ENCODE peak calls at places on chromosomes 2 and 18, in five cellular contexts. One of them, this sample, is unnamed.

GRCh38 chr2:175929850-175930249 is 72.2 kb downstream of the LNPK start:
- DNase-seq in uterus: no peak
- DNase-seq in adrenal gland: no peak
- DNase-seq in A549: no peak
- DNase-seq in tibial nerve: no peak
- DNase-seq in this sample: no peak

GRCh38 chr18:9838144-9838877 is 47.5 kb upstream of the TXNDC2 start:
- DNase-seq in adrenal gland: no peak
- DNase-seq in uterus: peak
- DNase-seq in tibial nerve: no peak
- DNase-seq in A549: no peak
- DNase-seq in this sample: no peak

GRCh38 chr2:890791-891190 is 59.9 kb upstream of the SNTG2 start:
- DNase-seq in A549: no peak
- DNase-seq in tibial nerve: no peak
- DNase-seq in adrenal gland: peak
- DNase-seq in uterus: no peak
- DNase-seq in this sample: no peak

GRCh38 chr18:267380-267687 is 513 bp downstream of the THOC1 start:
- DNase-seq in uterus: no peak
- DNase-seq in tibial nerve: no peak
- DNase-seq in adrenal gland: peak
- DNase-seq in A549: peak
- DNase-seq in this sample: no peak

GRCh38 chr2:197803033-197803444 is 1.4 kb upstream of the PLCL1 start:
- DNase-seq in tibial nerve: no peak
- DNase-seq in A549: peak
- DNase-seq in adrenal gland: no peak
- DNase-seq in uterus: no peak
- DNase-seq in this sample: peak

GRCh38 chr2:203875471-203875870 is 7.9 kb downstream of the CTLA4 start:
- DNase-seq in uterus: no peak
- DNase-seq in tibial nerve: no peak
- DNase-seq in adrenal gland: no peak
- DNase-seq in A549: no peak
- DNase-seq in this sample: no peak

GRCh38 chr2:44100351-44100750 is 68.3 kb upstream of the PPM1B start:
- DNase-seq in adrenal gland: peak
- DNase-seq in A549: peak
- DNase-seq in uterus: peak
- DNase-seq in tibial nerve: peak
- DNase-seq in this sample: no peak

GRCh38 chr2:149902104-149902503 is 314.5 kb upstream of the MMADHC start:
- DNase-seq in A549: no peak
- DNase-seq in tibial nerve: no peak
- DNase-seq in adrenal gland: no peak
- DNase-seq in uterus: peak
- DNase-seq in this sample: no peak

GRCh38 chr2:150494234-150494913 is 6.9 kb upstream of the RND3 start:
- DNase-seq in adrenal gland: no peak
- DNase-seq in tibial nerve: no peak
- DNase-seq in uterus: no peak
- DNase-seq in A549: no peak
- DNase-seq in this sample: no peak

GRCh38 chr2:106034325-106034724 is 159.8 kb downstream of the UXS1 start:
- DNase-seq in tibial nerve: no peak
- DNase-seq in uterus: no peak
- DNase-seq in adrenal gland: no peak
- DNase-seq in A549: no peak
- DNase-seq in this sample: no peak

GRCh38 chr2:58240595-58240937 is 559 bp downstream of the FANCL start:
- DNase-seq in A549: peak
- DNase-seq in tibial nerve: no peak
- DNase-seq in uterus: no peak
- DNase-seq in adrenal gland: no peak
- DNase-seq in this sample: no peak

GRCh38 chr2:34806396-34806795 is 1207.3 kb upstream of the FAM98A start:
- DNase-seq in A549: no peak
- DNase-seq in tibial nerve: no peak
- DNase-seq in uterus: no peak
- DNase-seq in adrenal gland: no peak
- DNase-seq in this sample: no peak

GRCh38 chr2:11875481-11875880 is 129.0 kb downstream of the LPIN1 start:
- DNase-seq in tibial nerve: no peak
- DNase-seq in A549: no peak
- DNase-seq in uterus: no peak
- DNase-seq in adrenal gland: no peak
- DNase-seq in this sample: no peak

GRCh38 chr18:23134780-23135678 is at the start of gene CABLES1:
- DNase-seq in A549: peak
- DNase-seq in adrenal gland: peak
- DNase-seq in uterus: peak
- DNase-seq in tibial nerve: peak
- DNase-seq in this sample: no peak

GRCh38 chr2:37583867-37584266 is 87.6 kb downstream of the CDC42EP3 start:
- DNase-seq in A549: no peak
- DNase-seq in uterus: no peak
- DNase-seq in adrenal gland: no peak
- DNase-seq in tibial nerve: no peak
- DNase-seq in this sample: no peak

GRCh38 chr2:236166157-236166780 is 1.9 kb downstream of the GBX2 start:
- DNase-seq in tibial nerve: no peak
- DNase-seq in adrenal gland: no peak
- DNase-seq in uterus: no peak
- DNase-seq in A549: no peak
- DNase-seq in this sample: no peak

GRCh38 chr18:54880706-54881105 is 52.4 kb downstream of the RAB27B start:
- DNase-seq in adrenal gland: no peak
- DNase-seq in tibial nerve: no peak
- DNase-seq in A549: peak
- DNase-seq in uterus: no peak
- DNase-seq in this sample: no peak

GRCh38 chr18:61400714-61401113 is 67.5 kb downstream of the CDH20 start:
- DNase-seq in uterus: no peak
- DNase-seq in tibial nerve: no peak
- DNase-seq in A549: no peak
- DNase-seq in adrenal gland: no peak
- DNase-seq in this sample: no peak

GRCh38 chr2:239269173-239269865 is 131.5 kb downstream of the HDAC4 start:
- DNase-seq in uterus: no peak
- DNase-seq in A549: no peak
- DNase-seq in adrenal gland: no peak
- DNase-seq in tibial nerve: no peak
- DNase-seq in this sample: no peak

GRCh38 chr2:26609133-26609532 is 32.0 kb downstream of the CIB4 start:
- DNase-seq in uterus: no peak
- DNase-seq in tibial nerve: no peak
- DNase-seq in adrenal gland: peak
- DNase-seq in A549: no peak
- DNase-seq in this sample: no peak

GRCh38 chr2:24245986-24246779 is 71.3 kb downstream of the FAM228A start:
- DNase-seq in tibial nerve: no peak
- DNase-seq in adrenal gland: no peak
- DNase-seq in A549: no peak
- DNase-seq in uterus: no peak
- DNase-seq in this sample: no peak

GRCh38 chr18:3246636-3247242 is 862 bp upstream of the MYL12A start:
- DNase-seq in uterus: peak
- DNase-seq in adrenal gland: peak
- DNase-seq in A549: no peak
- DNase-seq in tibial nerve: no peak
- DNase-seq in this sample: no peak

GRCh38 chr18:3248062-3248669 is 565 bp downstream of the MYL12A start:
- DNase-seq in tibial nerve: no peak
- DNase-seq in adrenal gland: peak
- DNase-seq in A549: no peak
- DNase-seq in uterus: no peak
- DNase-seq in this sample: no peak

GRCh38 chr18:3245185-3245564 is 2.4 kb upstream of the MYL12A start:
- DNase-seq in uterus: no peak
- DNase-seq in A549: no peak
- DNase-seq in tibial nerve: no peak
- DNase-seq in adrenal gland: no peak
- DNase-seq in this sample: no peak

GRCh38 chr18:3247243-3248061 is at the start of gene MYL12A:
- DNase-seq in tibial nerve: peak
- DNase-seq in A549: peak
- DNase-seq in adrenal gland: peak
- DNase-seq in uterus: peak
- DNase-seq in this sample: peak

DNA sequence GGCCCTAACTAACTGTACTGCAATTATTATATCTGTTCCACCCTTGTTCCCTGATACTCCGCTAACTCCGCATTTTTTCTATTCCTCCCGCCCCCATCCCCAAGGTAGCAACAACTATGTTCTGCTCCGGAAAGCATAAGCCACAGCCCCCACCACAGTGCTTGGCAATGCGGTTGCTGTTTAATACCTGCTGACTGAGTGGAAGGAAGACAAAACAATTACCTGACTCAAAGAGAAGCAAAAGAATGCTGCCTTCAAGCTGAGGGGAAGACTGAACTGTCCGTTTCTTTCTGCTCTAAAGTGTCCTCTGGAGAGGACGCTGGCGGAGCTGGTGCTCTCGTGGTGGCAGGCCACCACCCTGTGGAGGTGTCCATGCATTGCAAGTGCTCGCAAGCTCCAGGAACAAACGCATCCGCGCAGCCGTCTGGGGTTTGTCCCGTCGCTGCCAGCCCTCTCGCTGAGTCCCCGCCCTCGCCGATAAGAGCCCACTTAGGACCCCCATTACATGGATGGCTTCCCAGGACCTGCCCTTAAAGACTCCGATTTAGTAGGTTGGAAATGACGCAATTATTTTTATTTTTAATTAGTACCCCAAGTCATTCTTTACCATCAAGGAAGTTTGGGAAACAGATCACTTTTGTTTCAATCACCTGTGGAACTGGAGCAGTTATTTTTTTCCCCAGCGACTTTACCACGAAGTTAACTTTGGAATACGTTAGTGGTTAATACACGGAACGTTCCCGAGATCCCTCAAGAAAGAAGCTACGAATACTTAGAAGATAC is 1.6 kb upstream of the MYL12A start:
- DNase-seq in A549: peak
- DNase-seq in adrenal gland: peak
- DNase-seq in tibial nerve: peak
- DNase-seq in uterus: peak
- DNase-seq in this sample: no peak
- TF ChIP-seq POLR2A in A549: no peak
- TF ChIP-seq POLR2A in adrenal gland: no peak
- TF ChIP-seq POLR2A in tibial nerve: peak
- TF ChIP-seq POLR2A in uterus: no peak
- TF ChIP-seq POLR2A in this sample: peak

DNA sequence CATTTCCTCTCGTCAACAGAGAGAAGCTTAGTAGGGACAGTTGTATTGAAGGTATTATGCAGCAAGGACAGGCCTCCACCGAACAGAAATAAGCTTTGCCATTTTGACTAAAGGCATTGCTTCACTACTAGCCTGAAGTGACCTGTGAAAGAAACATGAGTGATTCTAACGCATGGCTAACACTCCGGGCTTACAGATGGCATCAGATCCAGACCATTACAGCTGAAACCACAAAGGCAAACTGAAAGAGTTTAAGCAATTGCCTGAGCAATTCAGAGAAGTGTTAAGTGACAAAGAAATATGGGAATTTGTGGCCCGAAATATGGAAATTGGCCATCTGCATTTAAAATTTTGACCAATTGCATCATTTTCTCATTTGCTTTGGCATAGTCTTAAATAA is 1591.3 kb downstream of the LRP1B start:
- DNase-seq in adrenal gland: no peak
- DNase-seq in tibial nerve: no peak
- DNase-seq in uterus: no peak
- DNase-seq in A549: no peak
- DNase-seq in this sample: no peak
- TF ChIP-seq POLR2A in adrenal gland: no peak
- TF ChIP-seq POLR2A in tibial nerve: no peak
- TF ChIP-seq POLR2A in uterus: no peak
- TF ChIP-seq POLR2A in A549: no peak
- TF ChIP-seq POLR2A in this sample: no peak

GRCh38 chr2:241808701-241809382 is at the start of gene NEU4:
- DNase-seq in uterus: peak
- DNase-seq in A549: no peak
- DNase-seq in tibial nerve: no peak
- DNase-seq in adrenal gland: peak
- DNase-seq in this sample: no peak
- TF ChIP-seq POLR2A in uterus: no peak
- TF ChIP-seq POLR2A in A549: no peak
- TF ChIP-seq POLR2A in tibial nerve: no peak
- TF ChIP-seq POLR2A in adrenal gland: no peak
- TF ChIP-seq POLR2A in this sample: no peak

GRCh38 chr2:28720345-28720744 is 31.3 kb upstream of the PPP1CB start:
- DNase-seq in A549: no peak
- DNase-seq in adrenal gland: no peak
- DNase-seq in tibial nerve: no peak
- DNase-seq in uterus: no peak
- DNase-seq in this sample: no peak

GRCh38 chr2:28716265-28716865 is 35.3 kb upstream of the PPP1CB start:
- DNase-seq in adrenal gland: peak
- DNase-seq in A549: peak
- DNase-seq in uterus: peak
- DNase-seq in tibial nerve: peak
- DNase-seq in this sample: peak

GRCh38 chr2:28713582-28714292 is 37.9 kb upstream of the PPP1CB start:
- DNase-seq in adrenal gland: no peak
- DNase-seq in A549: no peak
- DNase-seq in tibial nerve: no peak
- DNase-seq in uterus: no peak
- DNase-seq in this sample: no peak

GRCh38 chr2:28721601-28722191 is 29.9 kb upstream of the PPP1CB start:
- DNase-seq in adrenal gland: peak
- DNase-seq in tibial nerve: no peak
- DNase-seq in A549: no peak
- DNase-seq in uterus: no peak
- DNase-seq in this sample: no peak

GRCh38 chr2:28717339-28717758 is 34.3 kb upstream of the PPP1CB start:
- DNase-seq in A549: no peak
- DNase-seq in tibial nerve: no peak
- DNase-seq in adrenal gland: peak
- DNase-seq in uterus: peak
- DNase-seq in this sample: no peak
- TF ChIP-seq POLR2A in A549: no peak
- TF ChIP-seq POLR2A in tibial nerve: no peak
- TF ChIP-seq POLR2A in adrenal gland: no peak
- TF ChIP-seq POLR2A in uterus: no peak
- TF ChIP-seq POLR2A in this sample: no peak

DNA sequence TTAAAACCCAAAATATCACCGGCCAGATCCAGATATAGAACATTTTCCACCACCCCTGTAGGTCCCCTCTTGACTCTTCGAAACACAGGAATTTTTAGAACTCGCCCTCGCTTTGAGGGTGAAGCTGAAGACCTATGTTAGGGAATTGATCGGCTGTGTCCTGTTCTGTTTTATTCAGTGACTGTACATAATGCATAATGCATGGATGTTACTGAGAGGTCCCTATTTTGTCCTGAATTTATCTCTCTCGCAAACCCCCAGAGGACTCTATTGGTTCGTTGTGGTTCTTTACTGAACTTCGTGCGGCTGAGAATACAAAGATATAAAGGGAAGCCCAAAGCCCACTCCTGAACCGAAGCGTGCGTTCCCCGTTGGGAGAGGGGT is 417 bp upstream of the EIF5B start:
- DNase-seq in A549: no peak
- DNase-seq in uterus: no peak
- DNase-seq in tibial nerve: no peak
- DNase-seq in adrenal gland: no peak
- DNase-seq in this sample: no peak
- TF ChIP-seq POLR2A in A549: no peak
- TF ChIP-seq POLR2A in uterus: no peak
- TF ChIP-seq POLR2A in tibial nerve: no peak
- TF ChIP-seq POLR2A in adrenal gland: no peak
- TF ChIP-seq POLR2A in this sample: no peak